ENCODE peak calls at places on chromosomes 7 and 10, in six cellular contexts. X, P, V, T, H and G are unnamed samples.

GRCh38 chr7:43078794-43079193 is 33.7 kb upstream of the HECW1 start:
- DNase-seq in X (no peak), P (no peak), V (no peak), T (no peak), H (no peak), G (no peak)

GRCh38 chr10:96568402-96568801 is 18.4 kb downstream of the TM9SF3 start:
- DNase-seq in X (no peak), P (no peak), V (no peak), T (no peak), H (no peak), G (no peak)

GRCh38 chr7:22601812-22602568 is 102.0 kb upstream of the STEAP1B start:
- DNase-seq in X (no peak), P (peak; percentile 40), V (no peak), T (no peak), H (no peak), G (no peak)

GRCh38 chr10:111277685-111278084 is 200.9 kb downstream of the ADRA2A start:
- DNase-seq in X (no peak), P (no peak), V (no peak), T (no peak), H (no peak), G (no peak)

GRCh38 chr10:86665868-86666267 is 2.4 kb upstream of the LDB3 start:
- DNase-seq in X (no peak), P (no peak), V (no peak), T (no peak), H (no peak), G (no peak)

GRCh38 chr7:140638311-140638791 is 2.3 kb downstream of the DENND2A start:
- DNase-seq in X (no peak), P (no peak), V (no peak), T (peak; percentile 32), H (no peak), G (no peak)

GRCh38 chr10:93074597-93075368 is 1.1 kb downstream of the CYP26A1 start:
- DNase-seq in X (no peak), P (no peak), V (no peak), T (no peak), H (no peak), G (no peak)

GRCh38 chr10:24132741-24133140 is 76.2 kb upstream of the KIAA1217 start:
- DNase-seq in X (no peak), P (no peak), V (no peak), T (no peak), H (no peak), G (no peak)

GRCh38 chr7:119720541-119720940 is 552.4 kb upstream of the KCND2 start:
- DNase-seq in X (no peak), P (peak; percentile 14), V (no peak), T (no peak), H (no peak), G (no peak)

GRCh38 chr7:6179620-6180343 is 92.6 kb downstream of the CYTH3 start:
- DNase-seq in X (no peak), P (no peak), V (no peak), T (no peak), H (no peak), G (no peak)

GRCh38 chr7:41239596-41239995 is 463.3 kb downstream of the INHBA start:
- DNase-seq in X (no peak), P (no peak), V (no peak), T (no peak), H (no peak), G (no peak)

GRCh38 chr10:92544296-92544695 is 29.6 kb downstream of the IDE start:
- DNase-seq in X (no peak), P (no peak), V (no peak), T (no peak), H (no peak), G (no peak)

GRCh38 chr7:105602325-105603305 is 21.3 kb upstream of the EFCAB10 start:
- DNase-seq in X (no peak), P (peak; percentile 54), V (no peak), T (no peak), H (no peak), G (no peak)

GRCh38 chr10:91901784-91902677 is 7.3 kb downstream of the FGFBP3 start:
- DNase-seq in X (peak; percentile 55), P (peak; percentile 97), V (peak; percentile 58), T (peak; percentile 79), H (no peak), G (peak; percentile 53)

GRCh38 chr10:107529350-107529749 is 364.8 kb upstream of the SORCS1 start:
- DNase-seq in X (no peak), P (no peak), V (no peak), T (no peak), H (no peak), G (no peak)

GRCh38 chr10:50992356-50992866 is 81.9 kb upstream of the PRKG1 start:
- DNase-seq in X (no peak), P (no peak), V (no peak), T (no peak), H (no peak), G (no peak)

GRCh38 chr7:33882040-33882800 is 23.1 kb upstream of the BMPER start:
- DNase-seq in X (no peak), P (no peak), V (no peak), T (no peak), H (no peak), G (no peak)

GRCh38 chr10:128422999-128423398 is 296.8 kb upstream of the MKI67 start:
- DNase-seq in X (no peak), P (no peak), V (no peak), T (no peak), H (no peak), G (no peak)

GRCh38 chr10:100747826-100748231 is 2.4 kb downstream of the PAX2 start:
- DNase-seq in X (no peak), P (no peak), V (no peak), T (no peak), H (no peak), G (no peak)

GRCh38 chr10:44195120-44196007 is 189.5 kb downstream of the CXCL12 start:
- DNase-seq in X (no peak), P (peak; percentile 82), V (peak; percentile 18), T (peak; percentile 65), H (no peak), G (peak; percentile 52)

GRCh38 chr7:151013728-151014497 is 10.4 kb downstream of the ATG9B start:
- DNase-seq in X (peak; percentile 92), P (peak; percentile 65), V (peak; percentile 68), T (peak; percentile 84), H (peak; percentile 83), G (no peak)
- TF ChIP-seq CTCF in X (peak; percentile 33), P (no peak), V (no peak), T (peak; percentile 16), H (no peak), G (no peak)

DNA sequence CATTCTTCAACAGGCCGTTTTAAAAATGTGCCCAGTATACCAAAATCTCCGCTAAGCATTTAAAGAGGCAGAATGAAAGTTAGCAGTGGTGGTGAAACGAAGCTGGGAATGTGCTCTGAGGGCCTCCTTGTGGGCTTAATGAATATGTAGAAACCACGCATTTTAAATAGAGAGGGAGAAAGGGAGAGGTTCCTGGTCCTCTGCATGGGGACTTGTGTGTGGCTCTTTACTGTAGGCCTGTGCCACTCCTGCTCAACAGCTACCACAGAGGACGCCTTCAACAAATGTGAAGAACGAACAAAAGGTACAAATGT is 170.6 kb downstream of the EGFR start:
- DNase-seq in X (no peak), P (no peak), V (no peak), T (peak; percentile 30), H (no peak), G (no peak)
- H3K4me3 ChIP-seq in X (no peak overlapping the region), P (no peak overlapping the region), V (no peak overlapping the region), T (no peak overlapping the region), H (no peak overlapping the region), G (no peak overlapping the region)

GRCh38 chr10:120433176-120433575 is 23.9 kb upstream of the PLPP4 start:
- DNase-seq in X (no peak), P (no peak), V (no peak), T (no peak), H (no peak), G (no peak)

GRCh38 chr10:120428754-120429153 is 28.3 kb upstream of the PLPP4 start:
- DNase-seq in X (no peak), P (no peak), V (no peak), T (no peak), H (no peak), G (no peak)

GRCh38 chr10:120429395-120429794 is 27.6 kb upstream of the PLPP4 start:
- DNase-seq in X (no peak), P (no peak), V (no peak), T (no peak), H (no peak), G (no peak)

GRCh38 chr10:120432209-120432608 is 24.8 kb upstream of the PLPP4 start:
- DNase-seq in X (no peak), P (no peak), V (no peak), T (no peak), H (no peak), G (peak; percentile 21)

GRCh38 chr10:120431356-120431755 is 25.7 kb upstream of the PLPP4 start:
- DNase-seq in X (no peak), P (no peak), V (no peak), T (no peak), H (no peak), G (no peak)
- TF ChIP-seq CTCF in X (no peak), P (no peak), V (no peak), T (no peak), H (no peak), G (no peak)

GRCh38 chr10:61986357-61986756 is 84.9 kb downstream of the ARID5B start:
- DNase-seq in X (no peak), P (no peak), V (no peak), T (no peak), H (no peak), G (no peak)

GRCh38 chr10:61986788-61987187 is 85.3 kb downstream of the ARID5B start:
- DNase-seq in X (no peak), P (no peak), V (no peak), T (no peak), H (no peak), G (no peak)

GRCh38 chr10:61987537-61987936 is 86.0 kb downstream of the ARID5B start:
- DNase-seq in X (no peak), P (no peak), V (no peak), T (no peak), H (no peak), G (no peak)

GRCh38 chr10:61989995-61990760 is 88.7 kb downstream of the ARID5B start:
- DNase-seq in X (no peak), P (no peak), V (no peak), T (no peak), H (no peak), G (no peak)

DNA sequence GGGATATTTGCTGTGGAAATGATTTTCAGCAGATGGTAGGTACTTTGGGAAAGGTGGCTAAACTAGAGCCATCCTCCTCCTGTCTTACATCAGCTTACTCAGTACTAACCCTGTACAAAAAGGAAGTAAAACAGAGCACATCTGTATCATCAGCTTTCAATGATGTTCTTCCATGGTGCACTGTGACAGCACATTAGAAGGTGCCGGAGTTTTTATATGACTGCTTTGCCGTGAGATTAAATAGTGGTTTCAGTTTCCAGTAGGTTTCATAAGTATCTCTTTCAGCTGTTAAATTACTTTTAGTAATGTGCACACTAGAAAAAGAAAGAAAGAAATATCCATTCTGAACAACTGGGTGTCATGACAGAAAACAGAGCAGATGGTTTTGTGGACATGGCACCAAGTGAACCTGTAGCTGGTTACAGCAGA is 86.5 kb downstream of the ARID5B start:
- DNase-seq in X (no peak), P (no peak), V (no peak), T (no peak), H (no peak), G (no peak)
- H3K4me3 ChIP-seq in X (no peak overlapping the region), P (no peak overlapping the region), V (no peak overlapping the region), T (no peak overlapping the region), H (no peak overlapping the region), G (no peak overlapping the region)

GRCh38 chr7:25318077-25318476 is 89.8 kb upstream of the NPVF start:
- DNase-seq in X (no peak), P (no peak), V (no peak), T (no peak), H (no peak), G (no peak)
- TF ChIP-seq CTCF in X (no peak), P (no peak), V (peak; percentile 33), T (peak; percentile 15), H (no peak), G (peak; percentile 23)